ENCODE peak calls at places on chromosomes 4 and X, in four cellular contexts. Y, M, L and H are unnamed samples.

GRCh38 chr4:110622841-110623709 is at the start of gene PITX2:
- DNase-seq in Y (peak), M (peak), L (peak), H (peak)

GRCh38 chr4:96164814-96165351 is 325.0 kb downstream of the PDHA2 start:
- DNase-seq in Y (no peak), M (no peak), L (peak), H (peak)

GRCh38 chrX:40996886-40997530 is 88.2 kb upstream of the USP9X start:
- DNase-seq in Y (peak), M (no peak), L (peak), H (peak)

GRCh38 chr4:98879515-98879914 is 49.4 kb downstream of the EIF4E start:
- DNase-seq in Y (no peak), M (no peak), L (no peak), H (no peak)

GRCh38 chrX:154696328-154697045 is 43.1 kb upstream of the CTAG2 start:
- DNase-seq in Y (no peak), M (no peak), L (peak), H (no peak)

GRCh38 chr4:51851937-51852290 is 9.0 kb downstream of the DCUN1D4 start:
- DNase-seq in Y (no peak), M (no peak), L (no peak), H (no peak)

GRCh38 chr4:145740796-145741195 is 60.9 kb downstream of the C4orf51 start:
- DNase-seq in Y (no peak), M (no peak), L (no peak), H (no peak)

GRCh38 chrX:110944793-110945466 is 149.3 kb upstream of the CHRDL1 start:
- DNase-seq in Y (peak), M (no peak), L (no peak), H (no peak)

GRCh38 chr4:143488684-143489083 is 24.8 kb upstream of the SMARCA5 start:
- DNase-seq in Y (no peak), M (no peak), L (no peak), H (no peak)

GRCh38 chrX:121103381-121103780 is 56.0 kb downstream of the GLUD2 start:
- DNase-seq in Y (no peak), M (no peak), L (no peak), H (no peak)

GRCh38 chr4:48683784-48684666 is 96.1 kb downstream of the FRYL start:
- DNase-seq in Y (no peak), M (no peak), L (no peak), H (no peak)

GRCh38 chr4:112270643-112271484 is 14.8 kb downstream of the TIFA start:
- DNase-seq in Y (no peak), M (peak), L (peak), H (no peak)

GRCh38 chr4:112270051-112270450 is 15.7 kb downstream of the TIFA start:
- DNase-seq in Y (no peak), M (no peak), L (no peak), H (no peak)

GRCh38 chr4:112272292-112272691 is 13.4 kb downstream of the TIFA start:
- DNase-seq in Y (no peak), M (no peak), L (no peak), H (no peak)

DNA sequence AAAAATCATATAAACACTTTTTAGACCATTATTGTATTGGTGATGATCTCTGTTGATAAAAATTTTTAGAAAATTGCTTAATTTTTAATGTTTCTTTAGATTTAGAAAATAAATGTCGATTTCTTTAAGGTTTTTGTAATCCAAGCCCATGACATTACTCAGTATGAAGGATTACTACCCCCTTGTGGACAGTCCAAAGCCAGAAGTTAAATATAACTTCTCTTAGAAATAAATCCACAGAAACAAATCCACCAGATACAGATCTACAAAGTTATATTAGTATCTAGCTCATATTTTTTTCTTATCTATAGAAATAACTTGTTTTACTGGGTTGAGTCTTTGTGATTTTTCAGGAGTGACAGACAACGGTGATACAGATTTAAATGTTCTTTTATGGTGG is 18.9 kb downstream of the TIFA start:
- DNase-seq in Y (peak), M (no peak), L (peak), H (no peak)
- TF ChIP-seq CTCF in Y (peak), M (peak), L (peak), H (peak)

GRCh38 chr4:104818579-104818978 is 323.9 kb upstream of the CXXC4 start:
- DNase-seq in Y (no peak), M (no peak), L (no peak), H (no peak)

GRCh38 chr4:104811727-104812126 is 317.0 kb upstream of the CXXC4 start:
- DNase-seq in Y (peak), M (no peak), L (no peak), H (no peak)

DNA sequence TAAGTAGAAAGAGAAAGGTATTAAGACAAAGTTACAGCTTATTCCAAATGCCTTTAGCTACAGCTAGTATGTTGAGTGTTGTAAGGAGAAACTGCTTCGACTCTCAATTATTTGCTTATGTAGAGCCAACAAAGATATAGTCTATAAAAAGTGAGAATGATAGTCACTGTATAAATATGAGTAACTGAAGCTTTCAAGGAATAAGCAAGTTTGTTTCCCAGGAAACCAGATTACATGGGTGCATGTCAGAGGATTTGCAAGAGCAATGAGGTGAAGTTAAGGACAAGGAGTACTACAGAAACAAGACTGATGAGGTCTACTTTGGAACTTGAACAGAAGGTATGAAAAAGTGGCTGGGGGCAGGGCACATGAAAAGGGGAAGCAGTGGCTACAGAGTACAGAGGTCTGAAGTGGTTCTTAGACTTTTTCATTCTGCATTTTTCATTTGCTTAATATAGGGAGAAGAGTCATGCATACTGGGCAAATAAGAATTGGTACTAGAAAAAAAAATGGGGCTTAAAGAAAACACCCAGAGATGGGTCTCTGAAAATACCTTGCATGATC is 321.0 kb upstream of the CXXC4 start:
- DNase-seq in Y (no peak), M (no peak), L (no peak), H (no peak)
- H3K4me3 ChIP-seq in Y (no peak), M (no peak), L (no peak), H (no peak)

GRCh38 chrX:16469870-16470269 is 180.1 kb upstream of the S100G start:
- DNase-seq in Y (peak), M (no peak), L (no peak), H (no peak)
- TF ChIP-seq CTCF in Y (peak), M (no peak), L (no peak), H (peak)

DNA sequence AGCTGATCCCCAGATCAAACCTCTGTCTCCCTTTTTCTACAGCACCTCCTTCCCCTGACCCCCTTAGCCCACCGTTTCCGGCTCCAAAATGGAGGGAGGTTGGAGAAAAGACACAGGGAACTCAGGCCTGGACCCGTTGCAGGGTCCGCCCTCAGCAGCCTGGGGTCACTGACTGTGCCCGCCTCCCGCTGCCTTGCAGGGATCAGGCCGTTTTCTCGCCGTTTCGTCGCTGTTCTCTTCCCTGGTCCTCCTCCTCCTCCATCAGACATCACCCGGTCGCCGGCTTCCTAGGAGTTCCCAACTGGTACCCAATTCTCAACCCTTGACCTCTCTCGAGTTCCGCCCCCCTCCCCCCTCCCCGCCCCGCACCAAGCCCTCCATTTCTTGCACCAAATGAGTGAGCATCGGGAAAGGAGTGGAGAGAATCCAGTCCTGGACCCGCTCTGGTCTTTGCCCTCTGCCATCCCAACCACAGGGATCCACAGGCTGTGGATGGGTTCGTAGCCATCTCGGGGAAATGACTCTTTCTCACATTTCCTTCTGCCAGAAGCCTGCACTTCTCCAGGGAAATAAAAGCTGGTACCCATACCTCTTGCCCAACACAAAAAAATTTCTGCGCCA is 493 bp downstream of the TCEAL5 start:
- DNase-seq in Y (peak), M (no peak), L (no peak), H (no peak)
- H3K4me3 ChIP-seq in Y (peak), M (no peak), L (no peak), H (peak)

GRCh38 chr4:173536808-173537429 is 6.9 kb upstream of the HAND2 start:
- DNase-seq in Y (peak), M (no peak), L (no peak), H (no peak)
- TF ChIP-seq CTCF in Y (peak), M (peak), L (no peak), H (peak)

GRCh38 chr4:7788193-7788592 is 151.5 kb downstream of the AFAP1 start:
- DNase-seq in Y (peak), M (no peak), L (no peak), H (no peak)

GRCh38 chr4:7787681-7788141 is 151.9 kb downstream of the AFAP1 start:
- DNase-seq in Y (no peak), M (no peak), L (no peak), H (no peak)

GRCh38 chr4:7786517-7786916 is 153.1 kb downstream of the AFAP1 start:
- DNase-seq in Y (no peak), M (no peak), L (no peak), H (no peak)

GRCh38 chr4:7786040-7786439 is 153.6 kb downstream of the AFAP1 start:
- DNase-seq in Y (no peak), M (no peak), L (no peak), H (no peak)

GRCh38 chr4:7787067-7787466 is 152.6 kb downstream of the AFAP1 start:
- DNase-seq in Y (no peak), M (no peak), L (no peak), H (no peak)
- H3K4me3 ChIP-seq in Y (no peak), M (no peak), L (no peak), H (no peak)

DNA sequence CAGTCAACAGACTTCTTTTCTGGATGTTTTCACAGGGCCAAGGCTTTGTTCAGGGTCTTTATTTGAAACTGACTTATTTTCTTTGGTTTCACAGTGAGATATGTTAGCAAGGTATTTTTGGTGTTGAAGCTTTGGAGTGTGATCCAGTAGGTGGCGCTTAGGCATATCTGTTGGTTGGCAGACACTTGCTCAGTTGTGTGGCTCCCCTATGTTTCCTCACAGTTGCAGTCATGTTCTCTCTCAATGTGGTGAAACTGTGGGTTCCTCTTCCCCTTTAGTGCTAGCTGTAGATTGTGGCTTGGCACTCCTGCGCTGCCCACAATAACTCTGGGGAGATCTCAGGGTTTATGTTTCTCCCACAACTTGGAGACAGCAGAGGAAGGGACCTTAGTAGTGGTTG is 460.8 kb downstream of the SLITRK2 start:
- DNase-seq in Y (peak), M (no peak), L (no peak), H (no peak)
- TF ChIP-seq CTCF in Y (peak), M (no peak), L (no peak), H (no peak)